ENCODE peak calls at places on chromosomes 4 and X, in nine cellular contexts. P is hepatocyte, U is fibroblast of lung, L is GM12878, R is HCT116, T is IMR-90, F is PC-3, K is OCI-LY7, Z is astrocyte. C is an unnamed sample.

GRCh38 chr4:2732526-2732925 is 23.6 kb downstream of the TNIP2 start:
- DNase-seq in P (no peak), U (no peak), L (no peak), R (no peak), T (no peak), F (no peak), K (no peak), Z (no peak), C (no peak)

GRCh38 chrX:119516157-119516702 is 48.0 kb downstream of the SLC25A5 start:
- DNase-seq in P (peak; percentile 76), U (peak; percentile 53), L (peak; percentile 39), R (peak; percentile 39), T (peak; percentile 69), F (peak; percentile 75), K (peak; percentile 83), Z (peak; percentile 18), C (peak; percentile 67)

GRCh38 chr4:114312349-114312748 is 286.3 kb upstream of the UGT8 start:
- DNase-seq in P (no peak), U (no peak), L (no peak), R (no peak), T (no peak), F (no peak), K (no peak), Z (no peak), C (no peak)

GRCh38 chrX:136907626-136908025 is 27.1 kb upstream of the RBMX start:
- DNase-seq in P (no peak), U (no peak), L (no peak), R (no peak), T (no peak), F (no peak), K (no peak), Z (no peak), C (no peak)

GRCh38 chrX:68571292-68572256 is 72.7 kb downstream of the YIPF6 start:
- DNase-seq in P (peak; percentile 23), U (peak; percentile 82), L (peak; percentile 39), R (peak; percentile 45), T (peak; percentile 80), F (peak; percentile 86), K (no peak), Z (peak; percentile 77), C (no peak)

GRCh38 chrX:100994352-100995281 is 25.1 kb downstream of the ARL13A start:
- DNase-seq in P (peak; percentile 51), U (peak; percentile 56), L (peak; percentile 8), R (peak; percentile 47), T (peak; percentile 68), F (peak; percentile 76), K (no peak), Z (peak; percentile 40), C (peak; percentile 41)

GRCh38 chr4:13918110-13918509 is 290.6 kb upstream of the BOD1L1 start:
- DNase-seq in P (peak; percentile 48), U (peak; percentile 99), L (no peak), R (no peak), T (peak; percentile 100), F (peak; percentile 52), K (no peak), Z (peak; percentile 99), C (no peak)

GRCh38 chrX:63889001-63889400 is 104.0 kb upstream of the ARHGEF9 start:
- DNase-seq in P (no peak), U (peak; percentile 42), L (no peak), R (no peak), T (peak; percentile 41), F (peak; percentile 34), K (no peak), Z (peak; percentile 10), C (no peak)

GRCh38 chr4:47222276-47222675 is 190.9 kb downstream of the GABRB1 start:
- DNase-seq in P (peak; percentile 11), U (no peak), L (no peak), R (no peak), T (peak; percentile 22), F (no peak), K (no peak), Z (peak; percentile 17), C (no peak)

GRCh38 chr4:13733817-13734216 is 106.3 kb upstream of the BOD1L1 start:
- DNase-seq in P (no peak), U (no peak), L (no peak), R (no peak), T (no peak), F (no peak), K (no peak), Z (no peak), C (no peak)

GRCh38 chrX:104254442-104255115 is at the start of gene ESX1:
- DNase-seq in P (no peak), U (no peak), L (no peak), R (no peak), T (no peak), F (no peak), K (no peak), Z (no peak), C (peak; percentile 4)

GRCh38 chrX:7926914-7927258 is 327 bp downstream of the PNPLA4 start:
- DNase-seq in P (no peak), U (no peak), L (no peak), R (no peak), T (no peak), F (no peak), K (no peak), Z (no peak), C (no peak)
- H2AFZ ChIP-seq in P (peak overlapping the region; percentile 71), U (peak overlapping the region; percentile 96), L (peak overlapping the region; percentile 73), R (no peak overlapping the region), T (peak overlapping the region; percentile 94), F (peak overlapping the region; percentile 93), K (peak overlapping the region; percentile 89), Z (peak overlapping the region; percentile 94), C (peak overlapping the region; percentile 93)

DNA sequence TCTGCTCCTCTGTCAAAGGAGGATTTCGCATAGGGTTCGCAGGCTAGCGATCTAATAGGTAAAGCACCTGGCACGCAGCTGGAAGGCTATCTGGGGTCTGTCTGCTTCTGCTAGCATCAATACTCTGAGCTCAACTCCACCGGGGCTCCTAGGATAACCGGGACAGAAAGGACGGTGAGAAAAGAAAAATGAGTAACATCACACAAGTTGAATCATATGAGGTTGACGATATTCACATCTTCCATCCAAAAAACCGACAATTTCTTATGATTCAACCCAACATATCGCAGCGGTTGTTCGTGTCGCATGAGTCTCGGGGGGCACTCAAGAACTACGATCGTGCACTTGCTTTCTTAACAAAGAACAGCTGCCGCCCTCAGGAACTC is 1.8 kb downstream of the PROM1 start:
- DNase-seq in P (no peak), U (no peak), L (no peak), R (no peak), T (no peak), F (no peak), K (no peak), Z (no peak), C (no peak)
- H3K4me2 ChIP-seq in P (peak overlapping the region; percentile 94), U (no peak overlapping the region), L (no peak overlapping the region), R (no peak overlapping the region), T (peak overlapping the region; percentile 37), F (no peak overlapping the region), K (no peak overlapping the region), Z (peak overlapping the region; percentile 93), C (peak overlapping the region; percentile 42)

GRCh38 chrX:131827935-131828334 is 195.2 kb upstream of the STK26 start:
- DNase-seq in P (no peak), U (no peak), L (peak; percentile 70), R (no peak), T (no peak), F (peak; percentile 55), K (peak; percentile 27), Z (no peak), C (peak; percentile 19)

GRCh38 chrX:131826572-131826971 is 196.5 kb upstream of the STK26 start:
- DNase-seq in P (no peak), U (no peak), L (no peak), R (no peak), T (no peak), F (no peak), K (no peak), Z (no peak), C (no peak)

GRCh38 chrX:131828482-131828881 is 194.6 kb upstream of the STK26 start:
- DNase-seq in P (no peak), U (no peak), L (no peak), R (no peak), T (no peak), F (no peak), K (no peak), Z (no peak), C (no peak)

GRCh38 chrX:131831185-131831520 is 191.9 kb upstream of the STK26 start:
- DNase-seq in P (no peak), U (no peak), L (no peak), R (no peak), T (peak; percentile 3), F (no peak), K (no peak), Z (no peak), C (no peak)

DNA sequence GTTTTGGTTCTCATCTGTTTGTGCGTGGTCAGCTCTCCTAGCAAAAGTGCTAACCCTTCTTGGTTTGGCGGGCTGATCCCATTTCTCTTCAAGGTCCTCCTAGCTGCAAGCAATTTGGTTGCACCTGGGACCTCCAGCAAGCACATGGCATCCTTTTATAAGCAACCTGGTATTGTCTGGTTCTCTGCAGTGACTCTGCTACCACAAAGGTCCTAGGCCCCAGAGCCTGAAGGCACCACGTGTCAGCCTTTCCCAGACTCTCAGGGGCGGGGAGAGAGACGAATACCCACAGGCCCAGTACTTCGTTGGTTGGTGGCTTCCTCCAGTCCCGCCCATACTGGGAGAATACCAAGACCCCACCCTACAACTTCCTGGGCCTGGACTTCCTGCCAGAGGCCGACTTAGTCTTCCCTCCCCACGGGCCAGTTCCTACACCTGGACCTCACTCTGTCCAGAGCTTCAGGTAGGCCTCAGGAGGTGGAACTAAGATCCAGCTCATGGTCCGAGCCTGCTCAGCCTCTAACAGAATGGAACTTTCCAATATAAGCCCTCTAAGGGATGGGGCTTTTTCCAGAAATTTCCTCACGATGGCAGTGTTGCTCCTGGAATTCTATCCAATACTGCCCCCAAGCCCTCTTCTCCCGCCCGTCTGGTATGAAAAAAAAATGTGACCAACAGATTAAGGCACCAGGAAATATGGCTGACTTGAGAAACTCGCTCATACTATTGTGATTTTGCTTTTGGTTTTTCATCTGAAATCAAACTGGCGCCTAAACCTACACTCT is 192.5 kb upstream of the STK26 start:
- DNase-seq in P (peak; percentile 71), U (peak; percentile 51), L (peak; percentile 69), R (peak; percentile 85), T (peak; percentile 69), F (peak; percentile 71), K (peak; percentile 41), Z (peak; percentile 30), C (peak; percentile 82)
- TF ChIP-seq CTCF in P (peak; percentile 43), U (no peak), L (peak; percentile 57), R (peak; percentile 66), T (peak; percentile 60), F (peak; percentile 48), K (peak; percentile 25), Z (peak; percentile 37), C (peak; percentile 58)

GRCh38 chr4:55348436-55348835 is 2.4 kb downstream of the SRD5A3 start:
- DNase-seq in P (no peak), U (no peak), L (no peak), R (no peak), T (peak; percentile 82), F (peak; percentile 91), K (no peak), Z (no peak), C (no peak)

GRCh38 chr4:55345054-55345453 is 988 bp upstream of the SRD5A3 start:
- DNase-seq in P (no peak), U (no peak), L (no peak), R (no peak), T (no peak), F (no peak), K (no peak), Z (no peak), C (no peak)

GRCh38 chr4:55347610-55348228 is 1.7 kb downstream of the SRD5A3 start:
- DNase-seq in P (no peak), U (no peak), L (no peak), R (no peak), T (no peak), F (peak; percentile 42), K (peak; percentile 25), Z (no peak), C (no peak)

GRCh38 chr4:55345980-55346850 is at the start of gene SRD5A3:
- DNase-seq in P (peak; percentile 90), U (peak; percentile 79), L (peak; percentile 19), R (peak; percentile 63), T (peak; percentile 71), F (peak; percentile 90), K (peak; percentile 87), Z (peak; percentile 63), C (peak; percentile 85)

GRCh38 chr4:55346851-55347255 is 811 bp downstream of the SRD5A3 start:
- DNase-seq in P (no peak), U (no peak), L (peak; percentile 5), R (no peak), T (no peak), F (no peak), K (no peak), Z (no peak), C (no peak)
- H2AFZ ChIP-seq in P (peak overlapping the region; percentile 100), U (peak overlapping the region; percentile 95), L (peak overlapping the region; percentile 96), R (no peak overlapping the region), T (peak overlapping the region; percentile 98), F (peak overlapping the region; percentile 76), K (peak overlapping the region; percentile 83), Z (peak overlapping the region; percentile 89), C (peak overlapping the region; percentile 95)

C was measured in endothelial cell of umbilical vein.